ENCODE peak calls at places on chromosome 11, in ten cellular contexts. D is MCF 10A; F is NB4; G is CD8-positive, alpha-beta T cell; R is cardiac fibroblast; Y is CD4-positive, alpha-beta T cell; K is GM12865; E is lower leg skin; I is BE2C; O is nephron progenitor cell. Z is an unnamed sample.

GRCh38 chr11:77502501-77502900 is 28.6 kb upstream of the PAK1 start:
- DNase-seq in D (no peak), F (peak; percentile 50), G (no peak), R (no peak), Y (no peak), K (no peak), E (no peak), I (no peak), O (no peak), Z (peak; percentile 23)

GRCh38 chr11:33543823-33544222 is 156.8 kb downstream of the C11orf91 start:
- DNase-seq in D (no peak), F (no peak), G (no peak), R (no peak), Y (no peak), K (no peak), E (no peak), I (no peak), O (no peak), Z (no peak)

GRCh38 chr11:67504023-67504949 is 877 bp downstream of the PITPNM1 start:
- DNase-seq in D (peak; percentile 22), F (peak; percentile 70), G (no peak), R (peak; percentile 58), Y (no peak), K (peak; percentile 34), E (no peak), I (peak; percentile 38), O (peak; percentile 79), Z (peak; percentile 56)

GRCh38 chr11:20087118-20087521 is 73.2 kb downstream of the DBX1 start:
- DNase-seq in D (no peak), F (no peak), G (no peak), R (no peak), Y (no peak), K (no peak), E (no peak), I (no peak), O (no peak), Z (no peak)

GRCh38 chr11:116928102-116928777 is 90.8 kb upstream of the APOA1 start:
- DNase-seq in D (no peak), F (peak; percentile 85), G (no peak), R (peak; percentile 13), Y (no peak), K (peak; percentile 68), E (no peak), I (no peak), O (no peak), Z (no peak)

GRCh38 chr11:2328656-2329354 is 27.0 kb downstream of the TSPAN32 start:
- DNase-seq in D (no peak), F (no peak), G (no peak), R (no peak), Y (no peak), K (no peak), E (no peak), I (no peak), O (no peak), Z (no peak)

GRCh38 chr11:57131080-57131790 is 50.5 kb upstream of the LRRC55 start:
- DNase-seq in D (peak; percentile 57), F (peak; percentile 15), G (no peak), R (peak; percentile 34), Y (no peak), K (peak; percentile 8), E (no peak), I (peak; percentile 38), O (peak; percentile 59), Z (peak; percentile 69)

GRCh38 chr11:68870470-68870869 is 28.8 kb upstream of the CPT1A start:
- DNase-seq in D (no peak), F (peak; percentile 49), G (no peak), R (peak; percentile 24), Y (no peak), K (no peak), E (no peak), I (no peak), O (no peak), Z (no peak)

GRCh38 chr11:15471709-15472404 is 357.1 kb downstream of the INSC start:
- DNase-seq in D (no peak), F (no peak), G (no peak), R (no peak), Y (no peak), K (no peak), E (no peak), I (no peak), O (no peak), Z (no peak)

GRCh38 chr11:69272961-69273461 is 20.9 kb upstream of the MYEOV start:
- DNase-seq in D (no peak), F (no peak), G (no peak), R (no peak), Y (no peak), K (no peak), E (no peak), I (no peak), O (no peak), Z (peak; percentile 45)

GRCh38 chr11:65778901-65779668 is 1.7 kb downstream of the AP5B1 start:
- DNase-seq in D (no peak), F (no peak), G (no peak), R (no peak), Y (no peak), K (no peak), E (no peak), I (no peak), O (no peak), Z (no peak)

GRCh38 chr11:12625438-12626071 is 48.7 kb upstream of the TEAD1 start:
- DNase-seq in D (peak; percentile 23), F (peak; percentile 9), G (no peak), R (peak; percentile 61), Y (no peak), K (no peak), E (no peak), I (no peak), O (no peak), Z (no peak)

GRCh38 chr11:59668188-59668949 is 468 bp downstream of the PATL1 start:
- DNase-seq in D (peak; percentile 49), F (peak; percentile 65), G (no peak), R (peak; percentile 50), Y (no peak), K (peak; percentile 77), E (peak; percentile 60), I (peak; percentile 10), O (peak; percentile 78), Z (peak; percentile 71)

GRCh38 chr11:102479733-102480132 is 27.2 kb upstream of the TMEM123 start:
- DNase-seq in D (no peak), F (no peak), G (no peak), R (no peak), Y (no peak), K (no peak), E (no peak), I (no peak), O (no peak), Z (no peak)

GRCh38 chr11:124152770-124153407 is 30.3 kb upstream of the OR10D3 start:
- DNase-seq in D (no peak), F (no peak), G (no peak), R (no peak), Y (no peak), K (no peak), E (no peak), I (no peak), O (no peak), Z (no peak)
- TF ChIP-seq CTCF in D (peak; percentile 7), F (no peak), G (no peak), R (peak; percentile 13), Y (no peak), K (no peak), E (no peak), I (peak; percentile 21), O (peak; percentile 7), Z (peak; percentile 49)

GRCh38 chr11:45179686-45180085 is 33.2 kb downstream of the PRDM11 start:
- DNase-seq in D (no peak), F (no peak), G (no peak), R (no peak), Y (no peak), K (no peak), E (no peak), I (no peak), O (no peak), Z (no peak)

GRCh38 chr11:45178890-45179663 is 32.6 kb downstream of the PRDM11 start:
- DNase-seq in D (peak; percentile 33), F (peak; percentile 34), G (no peak), R (peak; percentile 42), Y (no peak), K (peak; percentile 17), E (no peak), I (no peak), O (no peak), Z (no peak)

GRCh38 chr11:45181595-45182550 is 35.4 kb downstream of the PRDM11 start:
- DNase-seq in D (no peak), F (no peak), G (no peak), R (no peak), Y (no peak), K (no peak), E (no peak), I (no peak), O (peak; percentile 30), Z (no peak)

GRCh38 chr11:45180888-45181594 is 34.6 kb downstream of the PRDM11 start:
- DNase-seq in D (peak; percentile 65), F (peak; percentile 90), G (no peak), R (peak; percentile 67), Y (peak; percentile 7), K (peak; percentile 14), E (no peak), I (peak; percentile 42), O (peak; percentile 66), Z (peak; percentile 35)

DNA sequence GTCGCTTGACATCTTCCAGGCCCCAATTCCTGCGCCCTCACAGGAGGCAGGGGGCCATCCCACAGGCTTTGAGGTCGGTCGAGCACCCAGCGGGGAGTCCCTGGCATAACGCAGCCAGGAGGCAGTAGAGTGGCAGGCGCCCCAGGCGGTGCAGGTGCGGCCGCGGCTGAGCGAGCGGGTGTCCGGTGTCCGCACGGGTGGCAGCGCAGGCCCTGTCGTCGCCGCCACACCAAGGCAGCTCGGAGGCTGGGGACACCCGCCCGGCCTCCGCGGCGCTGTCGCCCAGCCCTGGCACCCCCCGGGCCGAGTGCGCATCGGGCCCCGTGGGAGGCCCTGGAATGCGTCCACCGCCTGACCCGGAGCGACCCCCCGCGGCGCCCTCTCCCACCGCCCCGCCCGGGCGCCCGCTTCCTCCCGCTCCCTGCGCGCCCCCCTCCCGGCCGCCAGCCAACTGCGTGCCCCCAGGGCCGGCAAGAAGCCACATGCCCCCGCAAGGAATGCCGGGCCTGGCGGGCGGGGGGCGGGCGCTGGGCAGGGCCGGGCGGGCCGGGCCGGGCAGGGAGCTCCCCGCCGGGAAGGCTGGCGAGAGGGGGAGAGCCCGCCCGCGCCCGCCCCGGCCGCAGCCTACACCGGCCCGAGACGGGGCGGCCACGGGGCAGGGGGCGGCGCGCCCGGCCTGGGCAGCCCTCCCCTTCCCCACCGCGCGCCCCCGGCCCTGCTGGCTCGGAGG is 33.9 kb downstream of the PRDM11 start:
- DNase-seq in D (peak; percentile 48), F (peak; percentile 82), G (no peak), R (peak; percentile 49), Y (no peak), K (peak; percentile 31), E (no peak), I (peak; percentile 63), O (peak; percentile 83), Z (peak; percentile 58)
- TF ChIP-seq CTCF in D (peak; percentile 32), F (no peak), G (no peak), R (peak; percentile 16), Y (no peak), K (peak; percentile 25), E (no peak), I (peak; percentile 28), O (no peak), Z (no peak)

GRCh38 chr11:36289226-36289852 is at the start of gene COMMD9:
- DNase-seq in D (peak; percentile 90), F (peak; percentile 94), G (peak; percentile 86), R (peak; percentile 93), Y (peak; percentile 89), K (peak; percentile 94), E (peak; percentile 95), I (peak; percentile 89), O (peak; percentile 92), Z (peak; percentile 95)
- TF ChIP-seq CTCF in D (no peak), F (no peak), G (no peak), R (no peak), Y (no peak), K (no peak), E (no peak), I (no peak), O (no peak), Z (no peak)

GRCh38 chr11:128948583-128948982 is 5.9 kb upstream of the TP53AIP1 start:
- DNase-seq in D (peak; percentile 23), F (no peak), G (no peak), R (no peak), Y (no peak), K (no peak), E (no peak), I (no peak), O (peak; percentile 37), Z (no peak)
- TF ChIP-seq CTCF in D (no peak), F (peak; percentile 3), G (no peak), R (peak; percentile 9), Y (no peak), K (peak; percentile 17), E (no peak), I (peak; percentile 27), O (peak; percentile 30), Z (no peak)

Z was measured in glutamatergic neuron.